ENCODE peak calls at places on chromosomes 11 and 22, in nine cellular contexts. One of them, this sample, is unnamed.

GRCh38 chr22:37310075-37310606 is 27.8 kb downstream of the CYTH4 start:
- DNase-seq in thyroid gland: no peak
- DNase-seq in heart right ventricle: no peak
- DNase-seq in mucosa of descending colon: no peak
- DNase-seq in A549: no peak
- DNase-seq in DND-41: no peak
- DNase-seq in transverse colon: no peak
- DNase-seq in ovary: no peak
- DNase-seq in Peyer's patch: no peak
- DNase-seq in this sample: no peak

GRCh38 chr11:107705027-107705426 is 6.8 kb downstream of the SLN start:
- DNase-seq in heart right ventricle: no peak
- DNase-seq in mucosa of descending colon: no peak
- DNase-seq in Peyer's patch: no peak
- DNase-seq in A549: peak; percentile 31
- DNase-seq in ovary: no peak
- DNase-seq in transverse colon: no peak
- DNase-seq in DND-41: no peak
- DNase-seq in thyroid gland: no peak
- DNase-seq in this sample: peak; percentile 85

GRCh38 chr11:2428322-2428795 is 16.0 kb downstream of the TRPM5 start:
- DNase-seq in ovary: no peak
- DNase-seq in mucosa of descending colon: no peak
- DNase-seq in heart right ventricle: peak; percentile 79
- DNase-seq in thyroid gland: peak; percentile 82
- DNase-seq in DND-41: peak; percentile 74
- DNase-seq in Peyer's patch: peak; percentile 95
- DNase-seq in A549: peak; percentile 68
- DNase-seq in transverse colon: peak; percentile 88
- DNase-seq in this sample: peak; percentile 43

GRCh38 chr11:94134651-94135512 is 6.2 kb downstream of the PANX1 start:
- DNase-seq in mucosa of descending colon: no peak
- DNase-seq in DND-41: no peak
- DNase-seq in A549: no peak
- DNase-seq in Peyer's patch: peak; percentile 72
- DNase-seq in thyroid gland: peak; percentile 25
- DNase-seq in transverse colon: peak; percentile 55
- DNase-seq in ovary: peak; percentile 67
- DNase-seq in heart right ventricle: peak; percentile 61
- DNase-seq in this sample: peak; percentile 94

GRCh38 chr11:115958089-115959000 is 454.1 kb upstream of the CADM1 start:
- DNase-seq in transverse colon: no peak
- DNase-seq in thyroid gland: no peak
- DNase-seq in mucosa of descending colon: no peak
- DNase-seq in ovary: no peak
- DNase-seq in heart right ventricle: no peak
- DNase-seq in Peyer's patch: no peak
- DNase-seq in DND-41: no peak
- DNase-seq in A549: no peak
- DNase-seq in this sample: no peak

GRCh38 chr11:2522636-2523255 is 77.9 kb downstream of the KCNQ1 start:
- DNase-seq in thyroid gland: peak; percentile 14
- DNase-seq in mucosa of descending colon: peak; percentile 44
- DNase-seq in transverse colon: peak; percentile 4
- DNase-seq in DND-41: peak; percentile 3
- DNase-seq in heart right ventricle: no peak
- DNase-seq in ovary: peak; percentile 4
- DNase-seq in A549: no peak
- DNase-seq in Peyer's patch: peak; percentile 37
- DNase-seq in this sample: no peak

GRCh38 chr22:27499121-27499520 is 302.4 kb downstream of the MN1 start:
- DNase-seq in Peyer's patch: no peak
- DNase-seq in heart right ventricle: no peak
- DNase-seq in DND-41: no peak
- DNase-seq in ovary: no peak
- DNase-seq in A549: no peak
- DNase-seq in transverse colon: no peak
- DNase-seq in mucosa of descending colon: no peak
- DNase-seq in thyroid gland: no peak
- DNase-seq in this sample: no peak

GRCh38 chr11:120525285-120526085 is 13.9 kb downstream of the GRIK4 start:
- DNase-seq in A549: no peak
- DNase-seq in DND-41: no peak
- DNase-seq in mucosa of descending colon: no peak
- DNase-seq in ovary: peak; percentile 16
- DNase-seq in transverse colon: peak; percentile 17
- DNase-seq in heart right ventricle: no peak
- DNase-seq in thyroid gland: no peak
- DNase-seq in Peyer's patch: no peak
- DNase-seq in this sample: no peak

GRCh38 chr11:74443071-74443864 is 24.1 kb downstream of the KCNE3 start:
- DNase-seq in Peyer's patch: no peak
- DNase-seq in A549: peak; percentile 44
- DNase-seq in heart right ventricle: no peak
- DNase-seq in thyroid gland: peak; percentile 86
- DNase-seq in mucosa of descending colon: no peak
- DNase-seq in DND-41: no peak
- DNase-seq in ovary: no peak
- DNase-seq in transverse colon: peak; percentile 55
- DNase-seq in this sample: peak; percentile 10

GRCh38 chr11:123194308-123195181 is 503 bp downstream of the CLMP start:
- DNase-seq in thyroid gland: peak; percentile 54
- DNase-seq in Peyer's patch: no peak
- DNase-seq in transverse colon: no peak
- DNase-seq in ovary: peak; percentile 58
- DNase-seq in heart right ventricle: no peak
- DNase-seq in A549: peak; percentile 39
- DNase-seq in DND-41: no peak
- DNase-seq in mucosa of descending colon: no peak
- DNase-seq in this sample: peak; percentile 63

GRCh38 chr11:2564008-2564530 is 119.3 kb downstream of the KCNQ1 start:
- DNase-seq in thyroid gland: no peak
- DNase-seq in transverse colon: no peak
- DNase-seq in Peyer's patch: peak; percentile 40
- DNase-seq in mucosa of descending colon: no peak
- DNase-seq in heart right ventricle: peak; percentile 3
- DNase-seq in ovary: no peak
- DNase-seq in A549: no peak
- DNase-seq in DND-41: no peak
- DNase-seq in this sample: no peak

GRCh38 chr11:107699371-107700348 is 12.2 kb downstream of the SLN start:
- DNase-seq in ovary: no peak
- DNase-seq in Peyer's patch: no peak
- DNase-seq in thyroid gland: no peak
- DNase-seq in heart right ventricle: no peak
- DNase-seq in mucosa of descending colon: no peak
- DNase-seq in A549: no peak
- DNase-seq in transverse colon: no peak
- DNase-seq in DND-41: no peak
- DNase-seq in this sample: peak; percentile 83

GRCh38 chr11:4154503-4154902 is 59.9 kb downstream of the RRM1 start:
- DNase-seq in Peyer's patch: no peak
- DNase-seq in heart right ventricle: no peak
- DNase-seq in A549: no peak
- DNase-seq in transverse colon: no peak
- DNase-seq in ovary: no peak
- DNase-seq in DND-41: no peak
- DNase-seq in mucosa of descending colon: no peak
- DNase-seq in thyroid gland: no peak
- DNase-seq in this sample: no peak

GRCh38 chr22:26846645-26847044 is 189.3 kb downstream of the MIAT start:
- DNase-seq in thyroid gland: no peak
- DNase-seq in A549: no peak
- DNase-seq in heart right ventricle: no peak
- DNase-seq in Peyer's patch: no peak
- DNase-seq in transverse colon: no peak
- DNase-seq in mucosa of descending colon: no peak
- DNase-seq in DND-41: no peak
- DNase-seq in ovary: no peak
- DNase-seq in this sample: no peak

GRCh38 chr22:47090591-47091240 is 328.3 kb downstream of the TBC1D22A start:
- DNase-seq in heart right ventricle: no peak
- DNase-seq in ovary: no peak
- DNase-seq in transverse colon: no peak
- DNase-seq in A549: no peak
- DNase-seq in Peyer's patch: peak; percentile 47
- DNase-seq in thyroid gland: peak; percentile 92
- DNase-seq in DND-41: no peak
- DNase-seq in mucosa of descending colon: no peak
- DNase-seq in this sample: peak; percentile 39

GRCh38 chr22:21032037-21032842 is at the start of gene SLC7A4:
- DNase-seq in mucosa of descending colon: no peak
- DNase-seq in Peyer's patch: no peak
- DNase-seq in thyroid gland: no peak
- DNase-seq in heart right ventricle: no peak
- DNase-seq in ovary: no peak
- DNase-seq in transverse colon: peak; percentile 17
- DNase-seq in A549: no peak
- DNase-seq in DND-41: no peak
- DNase-seq in this sample: no peak

DNA sequence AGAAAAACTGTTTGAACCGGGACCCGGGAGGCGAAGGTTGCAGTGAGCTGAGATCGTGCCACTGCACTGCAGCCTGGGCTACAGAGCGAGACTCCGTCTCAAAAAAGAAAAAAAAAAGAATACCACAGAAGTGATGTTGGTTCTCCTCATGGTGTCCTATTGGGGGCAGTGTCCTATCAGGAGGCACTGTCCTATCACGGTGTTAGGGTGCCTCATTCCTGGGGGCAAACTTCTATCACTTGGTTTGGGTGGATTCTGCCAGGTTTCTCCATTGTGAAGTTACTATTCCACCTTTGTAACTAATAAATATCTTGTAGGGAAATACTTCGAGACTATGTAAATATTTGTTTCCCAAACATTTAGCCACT is 19.6 kb downstream of the PRR14L start:
- DNase-seq in thyroid gland: no peak
- DNase-seq in ovary: no peak
- DNase-seq in mucosa of descending colon: no peak
- DNase-seq in Peyer's patch: peak; percentile 19
- DNase-seq in transverse colon: no peak
- DNase-seq in A549: no peak
- DNase-seq in heart right ventricle: no peak
- DNase-seq in DND-41: no peak
- DNase-seq in this sample: no peak
- TF ChIP-seq CTCF in thyroid gland: no peak
- TF ChIP-seq CTCF in ovary: no peak
- TF ChIP-seq CTCF in mucosa of descending colon: no peak
- TF ChIP-seq CTCF in Peyer's patch: no peak
- TF ChIP-seq CTCF in transverse colon: no peak
- TF ChIP-seq CTCF in A549: no peak
- TF ChIP-seq CTCF in heart right ventricle: no peak
- TF ChIP-seq CTCF in DND-41: peak; percentile 16
- TF ChIP-seq CTCF in this sample: no peak

GRCh38 chr22:35830305-35830704 is 112.6 kb downstream of the APOL5 start:
- DNase-seq in mucosa of descending colon: no peak
- DNase-seq in thyroid gland: no peak
- DNase-seq in DND-41: no peak
- DNase-seq in transverse colon: no peak
- DNase-seq in Peyer's patch: no peak
- DNase-seq in ovary: no peak
- DNase-seq in heart right ventricle: no peak
- DNase-seq in A549: no peak
- DNase-seq in this sample: no peak
- H3K4me3 ChIP-seq in mucosa of descending colon: no peak overlapping the region
- H3K4me3 ChIP-seq in thyroid gland: no peak overlapping the region
- H3K4me3 ChIP-seq in DND-41: no peak overlapping the region
- H3K4me3 ChIP-seq in transverse colon: no peak overlapping the region
- H3K4me3 ChIP-seq in Peyer's patch: no peak overlapping the region
- H3K4me3 ChIP-seq in ovary: no peak overlapping the region
- H3K4me3 ChIP-seq in heart right ventricle: no peak overlapping the region
- H3K4me3 ChIP-seq in A549: no peak overlapping the region
- H3K4me3 ChIP-seq in this sample: no peak overlapping the region

DNA sequence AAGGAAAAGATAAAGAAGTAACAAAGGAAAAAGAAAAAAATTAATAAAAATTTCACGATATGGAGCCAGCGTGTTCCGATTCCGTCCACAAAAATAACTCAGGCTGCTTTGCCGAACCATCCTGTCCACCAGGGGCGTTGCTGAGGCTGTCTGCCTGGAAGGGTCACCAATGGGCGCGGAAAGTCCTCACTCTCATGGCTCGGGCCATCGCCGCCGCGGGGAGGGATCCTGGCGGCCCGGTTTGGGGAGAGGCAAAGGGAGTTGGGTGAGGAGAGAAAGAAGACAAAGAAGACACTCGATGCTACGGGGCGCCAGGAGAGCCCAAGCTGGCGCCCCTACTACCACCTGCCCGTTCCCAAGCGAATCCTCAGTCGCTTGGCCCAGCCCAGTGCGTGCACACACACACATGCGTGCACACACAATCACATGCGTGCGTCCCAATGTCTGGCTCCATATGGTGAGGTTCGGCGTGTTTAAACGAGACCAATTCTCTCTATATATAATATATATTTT is 5.6 kb upstream of the PYGM start:
- DNase-seq in transverse colon: no peak
- DNase-seq in mucosa of descending colon: no peak
- DNase-seq in A549: no peak
- DNase-seq in thyroid gland: no peak
- DNase-seq in DND-41: no peak
- DNase-seq in heart right ventricle: no peak
- DNase-seq in Peyer's patch: peak; percentile 55
- DNase-seq in ovary: no peak
- DNase-seq in this sample: no peak
- TF ChIP-seq CTCF in transverse colon: no peak
- TF ChIP-seq CTCF in mucosa of descending colon: no peak
- TF ChIP-seq CTCF in A549: no peak
- TF ChIP-seq CTCF in thyroid gland: no peak
- TF ChIP-seq CTCF in DND-41: no peak
- TF ChIP-seq CTCF in heart right ventricle: no peak
- TF ChIP-seq CTCF in Peyer's patch: no peak
- TF ChIP-seq CTCF in ovary: peak; percentile 15
- TF ChIP-seq CTCF in this sample: peak; percentile 21

GRCh38 chr11:126148317-126148716 is 63.1 kb downstream of the RPUSD4 start:
- DNase-seq in DND-41: no peak
- DNase-seq in A549: no peak
- DNase-seq in heart right ventricle: no peak
- DNase-seq in mucosa of descending colon: no peak
- DNase-seq in transverse colon: no peak
- DNase-seq in ovary: no peak
- DNase-seq in Peyer's patch: no peak
- DNase-seq in thyroid gland: no peak
- DNase-seq in this sample: no peak

GRCh38 chr11:126147268-126148111 is 64.0 kb downstream of the RPUSD4 start:
- DNase-seq in ovary: no peak
- DNase-seq in mucosa of descending colon: no peak
- DNase-seq in thyroid gland: no peak
- DNase-seq in transverse colon: no peak
- DNase-seq in DND-41: no peak
- DNase-seq in Peyer's patch: peak; percentile 66
- DNase-seq in A549: no peak
- DNase-seq in heart right ventricle: no peak
- DNase-seq in this sample: no peak

GRCh38 chr11:126145954-126146353 is 65.5 kb downstream of the RPUSD4 start:
- DNase-seq in transverse colon: no peak
- DNase-seq in Peyer's patch: no peak
- DNase-seq in mucosa of descending colon: no peak
- DNase-seq in DND-41: no peak
- DNase-seq in heart right ventricle: no peak
- DNase-seq in A549: no peak
- DNase-seq in ovary: no peak
- DNase-seq in thyroid gland: no peak
- DNase-seq in this sample: no peak

GRCh38 chr11:126149759-126150236 is 61.7 kb downstream of the RPUSD4 start:
- DNase-seq in transverse colon: no peak
- DNase-seq in Peyer's patch: no peak
- DNase-seq in mucosa of descending colon: no peak
- DNase-seq in A549: no peak
- DNase-seq in heart right ventricle: no peak
- DNase-seq in DND-41: peak; percentile 64
- DNase-seq in thyroid gland: no peak
- DNase-seq in ovary: no peak
- DNase-seq in this sample: no peak

GRCh38 chr11:126146454-126147192 is 64.8 kb downstream of the RPUSD4 start:
- DNase-seq in mucosa of descending colon: no peak
- DNase-seq in Peyer's patch: no peak
- DNase-seq in heart right ventricle: no peak
- DNase-seq in transverse colon: no peak
- DNase-seq in ovary: no peak
- DNase-seq in DND-41: peak; percentile 29
- DNase-seq in A549: no peak
- DNase-seq in thyroid gland: peak; percentile 97
- DNase-seq in this sample: no peak
- H3K4me3 ChIP-seq in mucosa of descending colon: no peak overlapping the region
- H3K4me3 ChIP-seq in Peyer's patch: no peak overlapping the region
- H3K4me3 ChIP-seq in heart right ventricle: no peak overlapping the region
- H3K4me3 ChIP-seq in transverse colon: no peak overlapping the region
- H3K4me3 ChIP-seq in ovary: no peak overlapping the region
- H3K4me3 ChIP-seq in DND-41: no peak overlapping the region
- H3K4me3 ChIP-seq in A549: no peak overlapping the region
- H3K4me3 ChIP-seq in thyroid gland: no peak overlapping the region
- H3K4me3 ChIP-seq in this sample: no peak overlapping the region